ENCODE peak calls at places on chromosomes 16 and 17, in six cellular contexts. X is stomach, F is GM12878, D is A549, Y is right lobe of liver, L is body of pancreas. G is an unnamed sample.

GRCh38 chr16:17470871-17471744 is at the start of gene XYLT1:
- DNase-seq in X (peak), F (no peak), D (peak), Y (peak), L (peak), G (peak)

GRCh38 chr16:15946257-15947044 is 3.0 kb upstream of the ABCC1 start:
- DNase-seq in X (no peak), F (no peak), D (peak), Y (no peak), L (no peak), G (no peak)

GRCh38 chr17:77372444-77373297 is 231.9 kb downstream of the SEC14L1 start:
- DNase-seq in X (peak), F (no peak), D (no peak), Y (peak), L (peak), G (peak)

GRCh38 chr16:7321661-7322060 is 11.0 kb upstream of the RBFOX1 start:
- DNase-seq in X (no peak), F (no peak), D (no peak), Y (no peak), L (no peak), G (no peak)

GRCh38 chr17:34797724-34798123 is 163.5 kb downstream of the CCT6B start:
- DNase-seq in X (no peak), F (no peak), D (peak), Y (no peak), L (peak), G (no peak)

GRCh38 chr16:21666772-21667171 is 3.0 kb downstream of the OTOA start:
- DNase-seq in X (no peak), F (no peak), D (no peak), Y (no peak), L (no peak), G (no peak)

GRCh38 chr17:2049333-2050245 is 5.3 kb upstream of the HIC1 start:
- DNase-seq in X (peak), F (no peak), D (peak), Y (peak), L (peak), G (peak)

GRCh38 chr17:882827-883585 is 96.6 kb downstream of the NXN start:
- DNase-seq in X (peak), F (no peak), D (no peak), Y (peak), L (peak), G (no peak)

GRCh38 chr16:59021751-59022150 is 287.6 kb upstream of the GOT2 start:
- DNase-seq in X (no peak), F (no peak), D (peak), Y (no peak), L (no peak), G (no peak)

GRCh38 chr16:24853830-24854229 is 8.1 kb downstream of the SLC5A11 start:
- DNase-seq in X (no peak), F (no peak), D (peak), Y (no peak), L (peak), G (peak)

GRCh38 chr17:40032322-40033320 is 17.4 kb downstream of the CSF3 start:
- DNase-seq in X (peak), F (no peak), D (no peak), Y (peak), L (peak), G (no peak)

GRCh38 chr17:79563237-79564013 is 47.4 kb downstream of the RBFOX3 start:
- DNase-seq in X (no peak), F (no peak), D (peak), Y (no peak), L (no peak), G (no peak)

GRCh38 chr16:4882261-4882632 is 35.0 kb downstream of the UBN1 start:
- DNase-seq in X (no peak), F (no peak), D (no peak), Y (no peak), L (no peak), G (no peak)

DNA sequence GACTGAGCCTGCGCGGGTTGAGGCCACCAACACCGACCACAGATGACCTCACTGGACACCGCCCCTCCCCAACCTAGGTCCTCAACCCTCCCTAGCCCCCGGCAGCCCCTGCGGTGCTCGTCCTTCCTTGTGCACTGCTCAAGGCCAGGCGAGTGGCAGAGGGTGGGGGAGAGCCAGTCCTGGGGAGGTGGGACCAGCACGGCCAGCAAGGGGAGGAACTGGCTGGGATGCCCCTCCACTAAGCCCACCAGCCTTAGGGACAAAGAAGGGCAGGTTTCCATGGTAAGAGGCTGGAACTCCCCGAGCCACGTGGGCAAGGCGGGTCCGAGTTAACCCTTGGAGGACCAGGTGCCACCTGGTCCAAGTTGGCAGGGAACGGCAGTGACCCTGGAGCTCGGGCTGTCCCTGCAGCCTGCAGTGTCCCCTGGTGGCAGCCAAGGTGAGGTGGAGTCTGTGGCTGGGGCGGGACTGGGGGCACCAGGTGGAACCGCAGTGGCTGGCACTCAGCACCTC is 9.2 kb downstream of the FSCN2 start:
- DNase-seq in X (peak), F (no peak), D (peak), Y (no peak), L (peak), G (no peak)
- TF ChIP-seq POLR2A in X (no peak), F (no peak), D (no peak), Y (no peak), L (peak), G (no peak)

GRCh38 chr16:56888806-56889205 is 23.8 kb downstream of the SLC12A3 start:
- DNase-seq in X (no peak), F (peak), D (no peak), Y (no peak), L (no peak), G (no peak)
- TF ChIP-seq CTCF in X (no peak), F (peak), D (no peak), Y (no peak), L (no peak), G (no peak)

GRCh38 chr17:48646183-48647102 is 20.3 kb upstream of the HOXB9 start:
- DNase-seq in X (no peak), F (no peak), D (peak), Y (no peak), L (no peak), G (no peak)
- H3K4me3 ChIP-seq in X (peak), F (peak), D (peak), Y (no peak), L (no peak), G (no peak)

GRCh38 chr17:7573324-7574080 is 5.9 kb upstream of the CD68 start:
- DNase-seq in X (peak), F (no peak), D (peak), Y (peak), L (peak), G (peak)
- TF ChIP-seq POLR2A in X (no peak), F (peak), D (no peak), Y (peak), L (no peak), G (no peak)

GRCh38 chr16:82983390-82983789 is 356.6 kb downstream of the CDH13 start:
- DNase-seq in X (no peak), F (no peak), D (no peak), Y (no peak), L (no peak), G (no peak)
- TF ChIP-seq CTCF in X (no peak), F (no peak), D (no peak), Y (no peak), L (no peak), G (no peak)

DNA sequence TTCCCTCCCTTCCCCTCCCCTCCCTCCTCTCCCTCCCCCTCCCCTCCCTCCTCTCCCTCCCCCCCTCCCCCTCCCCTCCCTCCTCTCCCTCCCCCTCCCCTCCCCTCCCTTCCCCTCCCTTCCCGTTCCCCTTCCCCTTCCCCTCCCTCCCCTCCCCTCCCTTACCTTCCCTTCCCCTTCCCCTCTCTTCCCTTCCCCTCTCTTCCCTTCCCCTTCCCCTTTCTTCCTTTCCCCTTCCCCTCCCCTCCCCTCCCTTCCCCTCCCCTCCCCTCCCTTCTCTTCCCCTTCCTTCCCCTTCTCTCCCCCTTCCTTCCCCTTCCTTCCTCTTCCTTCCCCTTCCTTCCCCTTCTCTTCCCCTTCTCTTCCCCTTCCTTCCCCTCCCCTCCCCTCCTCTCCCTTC is 61.1 kb downstream of the EMP2 start:
- DNase-seq in X (no peak), F (no peak), D (no peak), Y (no peak), L (no peak), G (no peak)
- H3K4me3 ChIP-seq in X (no peak), F (no peak), D (no peak), Y (no peak), L (no peak), G (no peak)

DNA sequence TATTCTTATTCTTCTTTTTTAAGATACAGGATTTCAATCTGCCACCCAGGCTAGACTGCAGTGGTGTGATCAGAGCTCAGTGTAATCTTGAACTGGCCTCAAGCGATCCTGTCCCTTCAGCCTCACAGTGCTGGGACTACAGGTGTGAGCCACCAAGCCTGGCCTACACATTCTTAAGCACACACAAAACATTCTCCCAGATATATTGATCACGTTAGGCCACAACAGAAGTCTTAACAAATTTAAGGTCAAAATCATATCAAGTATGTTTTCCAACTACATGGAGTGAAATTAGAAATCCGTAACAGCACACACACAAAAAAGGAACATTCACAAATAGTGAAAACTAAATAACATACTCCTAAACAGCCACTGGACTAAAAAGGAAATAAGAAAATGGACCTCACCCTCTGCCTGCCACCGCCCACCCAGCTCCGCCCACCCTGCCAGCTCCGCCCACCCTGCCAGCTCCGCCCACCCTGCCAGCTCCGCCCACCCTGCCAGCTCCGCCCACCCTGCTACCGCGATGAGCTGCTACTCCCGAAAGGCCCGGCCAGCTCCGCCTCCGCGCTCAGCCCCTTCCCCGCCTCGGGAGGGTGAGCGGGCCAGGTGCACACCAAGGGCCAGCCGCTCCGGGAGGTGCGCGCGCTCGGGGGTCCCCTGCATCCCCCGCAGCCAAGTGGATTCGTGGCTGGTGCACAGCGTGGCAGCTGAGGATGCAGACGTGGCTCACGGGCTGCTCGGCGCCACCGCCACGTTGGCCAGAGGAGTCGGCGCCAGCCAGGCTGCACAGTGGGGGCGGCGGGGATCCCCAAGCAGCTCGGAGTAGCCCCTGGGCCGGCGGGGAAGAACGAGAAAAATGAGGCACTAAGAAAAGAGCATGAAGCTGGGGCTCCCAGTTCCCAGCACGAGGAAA is 41.2 kb downstream of the C16orf87 start:
- DNase-seq in X (peak), F (peak), D (peak), Y (peak), L (peak), G (peak)
- TF ChIP-seq POLR2A in X (no peak), F (peak), D (peak), Y (no peak), L (peak), G (no peak)

DNA sequence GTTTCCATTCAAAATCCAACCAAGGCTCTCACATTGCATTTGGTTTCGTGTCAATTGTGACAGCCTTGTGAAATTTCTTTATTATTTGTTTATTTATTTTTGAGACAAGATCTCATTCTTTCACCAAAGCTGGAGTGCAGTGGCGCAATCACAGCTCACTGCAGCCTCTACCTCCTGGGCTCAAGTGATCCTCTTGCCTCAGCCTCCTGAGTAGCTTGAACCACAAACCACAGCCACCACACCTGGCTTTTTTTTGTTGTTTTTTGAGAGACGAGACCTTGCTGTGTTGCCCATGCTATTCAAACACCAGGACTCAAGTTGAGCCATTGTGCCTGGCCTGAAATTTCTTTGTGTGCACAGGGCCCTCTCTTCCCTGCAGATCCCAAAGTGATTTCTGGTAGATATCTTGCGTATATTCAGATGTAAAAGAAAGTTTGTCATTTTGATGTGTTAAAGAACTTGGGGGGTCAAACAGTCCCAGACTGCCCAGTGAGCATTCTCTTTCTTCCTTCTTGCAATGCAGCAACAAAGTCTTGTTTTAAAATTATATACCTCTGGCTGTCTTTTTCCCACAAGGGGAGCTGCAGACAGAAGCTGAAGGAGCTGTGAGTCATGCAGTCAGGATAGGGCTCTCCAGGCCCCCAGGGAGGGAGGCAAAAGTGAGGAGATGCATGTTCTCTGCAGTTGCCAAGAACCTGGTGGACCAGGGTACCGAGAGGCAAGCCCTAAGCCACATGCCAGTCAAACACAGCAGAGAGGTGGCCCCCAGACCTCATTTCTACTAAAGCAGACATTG is 15.5 kb upstream of the USP22 start:
- DNase-seq in X (no peak), F (no peak), D (no peak), Y (no peak), L (no peak), G (no peak)
- TF ChIP-seq CTCF in X (no peak), F (no peak), D (no peak), Y (no peak), L (no peak), G (no peak)

GRCh38 chr17:38658741-38659345 is 15.9 kb downstream of the EPOP start:
- DNase-seq in X (no peak), F (no peak), D (no peak), Y (no peak), L (no peak), G (no peak)

GRCh38 chr17:38659415-38659814 is 15.3 kb downstream of the EPOP start:
- DNase-seq in X (no peak), F (no peak), D (no peak), Y (no peak), L (no peak), G (no peak)

GRCh38 chr17:38663125-38663751 is 11.5 kb downstream of the EPOP start:
- DNase-seq in X (peak), F (no peak), D (peak), Y (peak), L (peak), G (no peak)

GRCh38 chr17:38657824-38658740 is 16.7 kb downstream of the EPOP start:
- DNase-seq in X (no peak), F (no peak), D (no peak), Y (no peak), L (no peak), G (no peak)

GRCh38 chr17:38660097-38661026 is 14.4 kb downstream of the EPOP start:
- DNase-seq in X (no peak), F (no peak), D (no peak), Y (no peak), L (no peak), G (no peak)
- H3K4me3 ChIP-seq in X (no peak), F (no peak), D (no peak), Y (no peak), L (no peak), G (no peak)

G was measured in lower leg skin.